ENCODE peak calls at places on chromosomes 1 and 21, in four cellular contexts. C, F, Z and X are unnamed samples.

GRCh38 chr1:10519016-10519417 is 44.3 kb downstream of the PEX14 start:
- DNase-seq in F (no peak), C (no peak), Z (peak; percentile 19), X (no peak)

GRCh38 chr1:190084552-190084951 is 393.1 kb downstream of the BRINP3 start:
- DNase-seq in C (no peak), Z (no peak), F (no peak), X (no peak)

GRCh38 chr1:15017105-15017504 is 136.4 kb upstream of the TMEM51 start:
- DNase-seq in C (no peak), F (no peak), Z (peak; percentile 40), X (no peak)

GRCh38 chr1:172497230-172497629 is 35.7 kb upstream of the SUCO start:
- DNase-seq in Z (peak; percentile 49), F (no peak), C (no peak), X (no peak)

GRCh38 chr1:80248886-80249285 is 1242.4 kb upstream of the ADGRL4 start:
- DNase-seq in F (no peak), C (no peak), Z (no peak), X (no peak)

GRCh38 chr1:64584479-64584878 is 114.5 kb downstream of the CACHD1 start:
- DNase-seq in C (no peak), Z (no peak), F (no peak), X (no peak)

GRCh38 chr1:47679826-47680225 is 242.0 kb downstream of the FOXD2 start:
- DNase-seq in C (no peak), Z (no peak), F (no peak), X (no peak)

GRCh38 chr1:78177708-78178270 is 132.0 kb downstream of the GIPC2 start:
- DNase-seq in F (no peak), Z (no peak), C (no peak), X (no peak)

GRCh38 chr21:35249636-35250035 is 200.5 kb upstream of the RUNX1 start:
- DNase-seq in C (no peak), Z (no peak), F (no peak), X (no peak)

GRCh38 chr21:16125274-16125673 is 395.5 kb downstream of the USP25 start:
- DNase-seq in Z (no peak), C (no peak), F (no peak), X (no peak)

GRCh38 chr1:14835725-14836124 is 237.2 kb downstream of the KAZN start:
- DNase-seq in Z (no peak), C (no peak), F (no peak), X (no peak)

GRCh38 chr1:43214465-43215444 is 42.6 kb downstream of the CFAP57 start:
- DNase-seq in F (no peak), Z (no peak), C (no peak), X (no peak)

GRCh38 chr1:29122987-29123870 is 474 bp downstream of the TMEM200B start:
- DNase-seq in Z (peak; percentile 49), C (peak; percentile 19), F (peak; percentile 51), X (no peak)

GRCh38 chr1:17475729-17476128 is 36.3 kb upstream of the RCC2 start:
- DNase-seq in C (no peak), Z (peak; percentile 66), F (no peak), X (no peak)

GRCh38 chr21:39663066-39663465 is 50.3 kb downstream of the B3GALT5 start:
- DNase-seq in F (no peak), C (no peak), Z (no peak), X (no peak)

GRCh38 chr1:172613294-172613693 is 45.6 kb upstream of the FASLG start:
- DNase-seq in C (no peak), Z (no peak), F (no peak), X (no peak)

GRCh38 chr1:235683653-235684052 is 34.1 kb upstream of the GNG4 start:
- DNase-seq in C (no peak), F (no peak), Z (no peak), X (no peak)

GRCh38 chr1:56133517-56134472 is 445.6 kb downstream of the PLPP3 start:
- DNase-seq in Z (no peak), C (no peak), F (no peak), X (no peak)

GRCh38 chr1:82517586-82517985 is 716.9 kb downstream of the ADGRL2 start:
- DNase-seq in F (peak; percentile 15), C (peak; percentile 53), Z (peak; percentile 31), X (no peak)

GRCh38 chr1:91736999-91737615 is 148.8 kb downstream of the TGFBR3 start:
- DNase-seq in Z (peak; percentile 81), F (peak; percentile 70), C (no peak), X (no peak)

GRCh38 chr1:208880433-208881100 is 636.4 kb upstream of the PLXNA2 start:
- DNase-seq in C (no peak), Z (no peak), F (no peak), X (no peak)

GRCh38 chr1:190904091-190904695 is 426.5 kb upstream of the BRINP3 start:
- DNase-seq in F (no peak), Z (no peak), C (no peak), X (no peak)

GRCh38 chr1:41192456-41193188 is 49.5 kb downstream of the SCMH1 start:
- DNase-seq in F (no peak), C (no peak), Z (no peak), X (no peak)

GRCh38 chr1:24089027-24089742 is 22.8 kb downstream of the MYOM3 start:
- DNase-seq in C (no peak), F (no peak), Z (no peak), X (no peak)

GRCh38 chr1:201944639-201945038 is 1.7 kb downstream of the LMOD1 start:
- DNase-seq in F (no peak), C (no peak), Z (no peak), X (no peak)

GRCh38 chr1:216462061-216462775 is 39.0 kb upstream of the USH2A start:
- DNase-seq in Z (no peak), C (no peak), F (no peak), X (no peak)

GRCh38 chr1:12208271-12208670 is 21.6 kb upstream of the VPS13D start:
- DNase-seq in Z (no peak), F (no peak), C (no peak), X (peak; percentile 15)

GRCh38 chr1:118788372-118788955 is 199.7 kb downstream of the TBX15 start:
- DNase-seq in F (no peak), C (no peak), Z (peak; percentile 7), X (no peak)

GRCh38 chr1:16927256-16927655 is 5.5 kb downstream of the CROCC start:
- DNase-seq in F (no peak), Z (no peak), C (no peak), X (no peak)

GRCh38 chr1:94599090-94599813 is 57.7 kb upstream of the F3 start:
- DNase-seq in Z (peak; percentile 67), C (no peak), F (no peak), X (no peak)

GRCh38 chr1:173248247-173248940 is 41.3 kb upstream of the TNFSF4 start:
- DNase-seq in C (no peak), Z (no peak), F (no peak), X (no peak)

GRCh38 chr1:8096105-8097011 is 70.2 kb upstream of the ERRFI1 start:
- DNase-seq in Z (no peak), C (no peak), F (no peak), X (no peak)

GRCh38 chr1:4944072-4944471 is 289.7 kb downstream of the AJAP1 start:
- DNase-seq in C (no peak), Z (no peak), F (no peak), X (no peak)

GRCh38 chr1:2805801-2806430 is 4.4 kb upstream of the TTC34 start:
- DNase-seq in C (no peak), F (no peak), Z (no peak), X (no peak)

GRCh38 chr1:93907718-93908117 is 1.5 kb downstream of the GCLM start:
- DNase-seq in F (no peak), Z (peak; percentile 26), C (peak; percentile 24), X (no peak)

GRCh38 chr1:31901838-31902508 is 36.2 kb downstream of the PTP4A2 start:
- DNase-seq in F (no peak), C (no peak), Z (no peak), X (no peak)

GRCh38 chr21:42027085-42027803 is 17.1 kb upstream of the ZBTB21 start:
- DNase-seq in Z (no peak), C (no peak), F (no peak), X (no peak)

GRCh38 chr1:9201421-9202239 is 32.9 kb upstream of the H6PD start:
- DNase-seq in Z (peak; percentile 35), F (no peak), C (no peak), X (no peak)

DNA sequence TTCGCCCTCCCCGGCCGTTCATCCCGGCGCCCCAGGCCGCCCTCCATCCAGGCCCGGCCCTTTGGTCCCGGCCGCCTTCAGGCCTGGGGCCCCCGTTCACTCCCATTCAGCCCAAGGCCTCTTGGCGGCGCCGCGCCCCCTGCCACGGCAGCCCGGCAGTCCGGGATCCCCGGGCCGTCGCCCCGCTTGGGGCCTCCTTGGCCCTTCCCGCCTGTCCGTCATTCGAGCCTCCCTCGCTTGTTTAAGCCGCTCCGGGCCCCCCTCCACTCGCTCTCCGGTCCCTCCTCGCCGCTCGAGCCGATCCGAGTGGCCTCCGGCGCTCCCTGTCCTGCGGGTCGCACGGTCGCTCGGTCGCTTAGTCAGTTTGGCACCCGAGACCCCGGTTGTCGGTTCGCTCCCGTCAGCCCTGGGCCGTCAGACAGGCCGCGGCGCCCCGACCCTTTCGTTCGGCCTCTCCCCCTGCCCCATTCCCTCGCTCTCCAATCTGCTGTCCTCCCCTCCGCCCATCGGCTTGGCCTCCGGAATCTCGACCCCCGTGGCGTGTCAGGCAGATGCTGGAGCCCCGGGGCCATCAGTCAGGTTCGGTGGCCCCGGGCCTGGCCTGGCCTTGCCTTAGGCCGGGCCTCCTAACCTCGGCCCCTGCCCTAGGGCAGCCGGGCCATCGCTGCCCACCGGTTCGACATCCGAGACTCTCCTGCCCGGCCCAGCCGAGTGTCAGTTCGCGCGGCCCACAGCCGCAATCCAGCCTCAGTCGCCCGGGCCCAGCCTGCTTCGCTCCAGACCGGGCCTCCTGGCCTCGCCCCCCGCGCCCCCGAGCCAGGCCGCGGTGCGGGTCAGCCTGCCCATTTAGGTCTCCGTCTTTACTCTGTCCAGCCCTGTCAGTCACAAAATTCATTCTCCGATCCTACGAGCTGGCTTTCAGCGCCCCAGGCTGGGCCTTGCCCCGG is 1.1 kb downstream of the LRRC41 start:
- DNase-seq in Z (peak; percentile 87), C (peak; percentile 50), F (peak; percentile 32), X (no peak)
- TF ChIP-seq CTCF in Z (peak; percentile 22), C (no peak), F (peak; percentile 25), X (peak; percentile 28)

GRCh38 chr1:214354440-214355148 is 73.6 kb downstream of the SMYD2 start:
- DNase-seq in C (no peak), F (no peak), Z (no peak), X (no peak)
- H3K27ac ChIP-seq in C (no peak overlapping the region), F (no peak overlapping the region), Z (no peak overlapping the region), X (no peak overlapping the region)

DNA sequence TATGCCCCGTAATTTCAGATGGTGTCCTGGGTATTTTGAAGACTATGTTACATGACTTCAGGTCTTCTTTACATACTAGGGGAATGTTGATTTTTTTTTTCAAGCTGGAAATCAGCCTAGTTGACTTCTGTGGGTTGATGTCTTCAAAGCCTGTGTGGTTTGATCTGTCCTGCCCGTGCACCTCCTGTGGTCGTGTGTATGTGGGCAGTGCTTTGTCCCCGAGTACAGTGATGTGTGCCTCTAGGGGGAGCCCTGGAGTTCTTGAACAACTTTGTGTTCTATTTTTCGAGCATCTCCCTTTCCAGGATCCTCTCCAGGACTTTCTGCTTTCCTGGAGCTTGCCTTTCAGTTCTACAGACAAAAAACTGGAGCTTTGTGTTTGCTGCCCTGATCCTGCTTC is 28.9 kb downstream of the OBSCN start:
- DNase-seq in F (no peak), Z (peak; percentile 33), C (no peak), X (no peak)
- TF ChIP-seq CTCF in F (no peak), Z (peak; percentile 10), C (peak; percentile 63), X (no peak)

GRCh38 chr1:151371340-151371739 is 1.2 kb downstream of the SELENBP1 start:
- DNase-seq in C (peak; percentile 66), Z (no peak), F (peak; percentile 78), X (no peak)
- H3K27ac ChIP-seq in C (peak overlapping the region; percentile 89), Z (no peak overlapping the region), F (peak overlapping the region; percentile 85), X (no peak overlapping the region)

GRCh38 chr1:181587870-181588438 is 104.6 kb downstream of the CACNA1E start:
- DNase-seq in F (no peak), Z (no peak), C (no peak), X (no peak)
- TF ChIP-seq CTCF in F (no peak), Z (peak; percentile 9), C (no peak), X (no peak)